ENCODE peak calls at places on chromosome 2, in seven cellular contexts. One of them, this sample, is unnamed.

GRCh38 chr2:173193925-173194324 is 118.3 kb downstream of the MAP3K20 start:
- DNase-seq in activated effector memory CD4-positive, alpha-beta T cell treated with anti-CD3 and anti-CD28 coated beads, Interleukin-2, amount 50 U/mL, for 16 hours: no peak
- DNase-seq in iris pigment epithelial cell: peak; percentile 73
- DNase-seq in HFF-Myc: no peak
- DNase-seq in activated CD4-positive, alpha-beta T cell treated with anti-CD3 and anti-CD28 coated beads for 4 hours: no peak
- DNase-seq in T-helper 1 cell: no peak
- DNase-seq in OCI-LY7: no peak
- DNase-seq in this sample: no peak

GRCh38 chr2:227163998-227164744 is at the start of the genes COL4A3 and COL4A4:
- DNase-seq in HFF-Myc: no peak
- DNase-seq in T-helper 1 cell: peak; percentile 3
- DNase-seq in activated CD4-positive, alpha-beta T cell treated with anti-CD3 and anti-CD28 coated beads for 4 hours: no peak
- DNase-seq in iris pigment epithelial cell: peak; percentile 31
- DNase-seq in activated effector memory CD4-positive, alpha-beta T cell treated with anti-CD3 and anti-CD28 coated beads, Interleukin-2, amount 50 U/mL, for 16 hours: no peak
- DNase-seq in OCI-LY7: no peak
- DNase-seq in this sample: no peak

GRCh38 chr2:102137138-102137537 is 5.4 kb upstream of the IL1R1 start:
- DNase-seq in HFF-Myc: no peak
- DNase-seq in T-helper 1 cell: peak; percentile 57
- DNase-seq in activated CD4-positive, alpha-beta T cell treated with anti-CD3 and anti-CD28 coated beads for 4 hours: no peak
- DNase-seq in iris pigment epithelial cell: no peak
- DNase-seq in OCI-LY7: no peak
- DNase-seq in activated effector memory CD4-positive, alpha-beta T cell treated with anti-CD3 and anti-CD28 coated beads, Interleukin-2, amount 50 U/mL, for 16 hours: peak; percentile 73
- DNase-seq in this sample: no peak

GRCh38 chr2:159807183-159808037 is 9.4 kb upstream of the CD302 start:
- DNase-seq in iris pigment epithelial cell: peak; percentile 58
- DNase-seq in activated CD4-positive, alpha-beta T cell treated with anti-CD3 and anti-CD28 coated beads for 4 hours: no peak
- DNase-seq in activated effector memory CD4-positive, alpha-beta T cell treated with anti-CD3 and anti-CD28 coated beads, Interleukin-2, amount 50 U/mL, for 16 hours: no peak
- DNase-seq in HFF-Myc: peak; percentile 24
- DNase-seq in OCI-LY7: peak; percentile 47
- DNase-seq in T-helper 1 cell: peak; percentile 13
- DNase-seq in this sample: peak; percentile 51

GRCh38 chr2:75800456-75800855 is 89.7 kb upstream of the GCFC2 start:
- DNase-seq in activated effector memory CD4-positive, alpha-beta T cell treated with anti-CD3 and anti-CD28 coated beads, Interleukin-2, amount 50 U/mL, for 16 hours: no peak
- DNase-seq in OCI-LY7: no peak
- DNase-seq in T-helper 1 cell: no peak
- DNase-seq in iris pigment epithelial cell: no peak
- DNase-seq in HFF-Myc: no peak
- DNase-seq in activated CD4-positive, alpha-beta T cell treated with anti-CD3 and anti-CD28 coated beads for 4 hours: no peak
- DNase-seq in this sample: no peak

GRCh38 chr2:131413148-131413747 is 49.3 kb upstream of the RAB6D start:
- DNase-seq in iris pigment epithelial cell: peak; percentile 59
- DNase-seq in activated effector memory CD4-positive, alpha-beta T cell treated with anti-CD3 and anti-CD28 coated beads, Interleukin-2, amount 50 U/mL, for 16 hours: no peak
- DNase-seq in activated CD4-positive, alpha-beta T cell treated with anti-CD3 and anti-CD28 coated beads for 4 hours: no peak
- DNase-seq in HFF-Myc: peak; percentile 49
- DNase-seq in OCI-LY7: peak; percentile 74
- DNase-seq in T-helper 1 cell: peak; percentile 51
- DNase-seq in this sample: peak; percentile 17

GRCh38 chr2:210210185-210210584 is 15.1 kb downstream of the ACADL start:
- DNase-seq in HFF-Myc: no peak
- DNase-seq in iris pigment epithelial cell: no peak
- DNase-seq in activated effector memory CD4-positive, alpha-beta T cell treated with anti-CD3 and anti-CD28 coated beads, Interleukin-2, amount 50 U/mL, for 16 hours: no peak
- DNase-seq in T-helper 1 cell: no peak
- DNase-seq in activated CD4-positive, alpha-beta T cell treated with anti-CD3 and anti-CD28 coated beads for 4 hours: no peak
- DNase-seq in OCI-LY7: no peak
- DNase-seq in this sample: no peak

GRCh38 chr2:3779650-3780049 is 76.3 kb downstream of the DCDC2C start:
- DNase-seq in OCI-LY7: no peak
- DNase-seq in activated effector memory CD4-positive, alpha-beta T cell treated with anti-CD3 and anti-CD28 coated beads, Interleukin-2, amount 50 U/mL, for 16 hours: no peak
- DNase-seq in T-helper 1 cell: no peak
- DNase-seq in iris pigment epithelial cell: no peak
- DNase-seq in HFF-Myc: no peak
- DNase-seq in activated CD4-positive, alpha-beta T cell treated with anti-CD3 and anti-CD28 coated beads for 4 hours: no peak
- DNase-seq in this sample: no peak

GRCh38 chr2:170350929-170351826 is 173.2 kb downstream of the MYO3B start:
- DNase-seq in OCI-LY7: peak; percentile 74
- DNase-seq in activated effector memory CD4-positive, alpha-beta T cell treated with anti-CD3 and anti-CD28 coated beads, Interleukin-2, amount 50 U/mL, for 16 hours: no peak
- DNase-seq in iris pigment epithelial cell: no peak
- DNase-seq in T-helper 1 cell: no peak
- DNase-seq in HFF-Myc: no peak
- DNase-seq in activated CD4-positive, alpha-beta T cell treated with anti-CD3 and anti-CD28 coated beads for 4 hours: no peak
- DNase-seq in this sample: no peak

GRCh38 chr2:238895901-238896600 is 48.2 kb downstream of the TWIST2 start:
- DNase-seq in iris pigment epithelial cell: peak; percentile 57
- DNase-seq in activated effector memory CD4-positive, alpha-beta T cell treated with anti-CD3 and anti-CD28 coated beads, Interleukin-2, amount 50 U/mL, for 16 hours: no peak
- DNase-seq in activated CD4-positive, alpha-beta T cell treated with anti-CD3 and anti-CD28 coated beads for 4 hours: no peak
- DNase-seq in T-helper 1 cell: no peak
- DNase-seq in HFF-Myc: peak; percentile 88
- DNase-seq in OCI-LY7: no peak
- DNase-seq in this sample: peak; percentile 82

GRCh38 chr2:165700511-165700910 is 93.5 kb downstream of the GALNT3 start:
- DNase-seq in iris pigment epithelial cell: no peak
- DNase-seq in HFF-Myc: no peak
- DNase-seq in OCI-LY7: no peak
- DNase-seq in T-helper 1 cell: no peak
- DNase-seq in activated effector memory CD4-positive, alpha-beta T cell treated with anti-CD3 and anti-CD28 coated beads, Interleukin-2, amount 50 U/mL, for 16 hours: no peak
- DNase-seq in activated CD4-positive, alpha-beta T cell treated with anti-CD3 and anti-CD28 coated beads for 4 hours: no peak
- DNase-seq in this sample: no peak

GRCh38 chr2:13005761-13006336 is 289.1 kb downstream of the TRIB2 start:
- DNase-seq in OCI-LY7: no peak
- DNase-seq in HFF-Myc: no peak
- DNase-seq in T-helper 1 cell: no peak
- DNase-seq in activated effector memory CD4-positive, alpha-beta T cell treated with anti-CD3 and anti-CD28 coated beads, Interleukin-2, amount 50 U/mL, for 16 hours: no peak
- DNase-seq in iris pigment epithelial cell: peak; percentile 65
- DNase-seq in activated CD4-positive, alpha-beta T cell treated with anti-CD3 and anti-CD28 coated beads for 4 hours: no peak
- DNase-seq in this sample: no peak

GRCh38 chr2:240460781-240461431 is 25.4 kb downstream of the GPC1 start:
- DNase-seq in activated CD4-positive, alpha-beta T cell treated with anti-CD3 and anti-CD28 coated beads for 4 hours: no peak
- DNase-seq in T-helper 1 cell: no peak
- DNase-seq in HFF-Myc: no peak
- DNase-seq in iris pigment epithelial cell: no peak
- DNase-seq in OCI-LY7: no peak
- DNase-seq in activated effector memory CD4-positive, alpha-beta T cell treated with anti-CD3 and anti-CD28 coated beads, Interleukin-2, amount 50 U/mL, for 16 hours: no peak
- DNase-seq in this sample: no peak

GRCh38 chr2:110773470-110773921 is 41.1 kb downstream of the ACOXL start:
- DNase-seq in T-helper 1 cell: no peak
- DNase-seq in activated effector memory CD4-positive, alpha-beta T cell treated with anti-CD3 and anti-CD28 coated beads, Interleukin-2, amount 50 U/mL, for 16 hours: no peak
- DNase-seq in HFF-Myc: no peak
- DNase-seq in activated CD4-positive, alpha-beta T cell treated with anti-CD3 and anti-CD28 coated beads for 4 hours: no peak
- DNase-seq in iris pigment epithelial cell: no peak
- DNase-seq in OCI-LY7: no peak
- DNase-seq in this sample: no peak

GRCh38 chr2:73999881-74000597 is 15.3 kb downstream of the TET3 start:
- DNase-seq in T-helper 1 cell: no peak
- DNase-seq in activated CD4-positive, alpha-beta T cell treated with anti-CD3 and anti-CD28 coated beads for 4 hours: no peak
- DNase-seq in iris pigment epithelial cell: peak; percentile 48
- DNase-seq in OCI-LY7: no peak
- DNase-seq in HFF-Myc: no peak
- DNase-seq in activated effector memory CD4-positive, alpha-beta T cell treated with anti-CD3 and anti-CD28 coated beads, Interleukin-2, amount 50 U/mL, for 16 hours: peak; percentile 55
- DNase-seq in this sample: no peak

GRCh38 chr2:228181098-228182019 is at the start of gene SPHKAP:
- DNase-seq in HFF-Myc: no peak
- DNase-seq in activated CD4-positive, alpha-beta T cell treated with anti-CD3 and anti-CD28 coated beads for 4 hours: no peak
- DNase-seq in iris pigment epithelial cell: no peak
- DNase-seq in OCI-LY7: no peak
- DNase-seq in activated effector memory CD4-positive, alpha-beta T cell treated with anti-CD3 and anti-CD28 coated beads, Interleukin-2, amount 50 U/mL, for 16 hours: no peak
- DNase-seq in T-helper 1 cell: no peak
- DNase-seq in this sample: no peak

This sample was measured in smooth muscle cell of the brain vasculature.